ENCODE peak calls at places on chromosomes 12 and 14, in four cellular contexts. Z is CD8-positive, alpha-beta memory T cell; T is esophagus squamous epithelium; Q is MM.1S. U is an unnamed sample. For H3K27me3, the result is how much of the 10 kb centered on the place peaks cover.

GRCh38 chr12:10501031-10501430 is 4.7 kb upstream of the EIF2S3B start:
- DNase-seq in Q (no peak), T (no peak), Z (peak), U (no peak)

GRCh38 chr14:75513911-75514672 is 8.2 kb upstream of the BATF start:
- DNase-seq in Z (peak), T (no peak), Q (no peak), U (no peak)

GRCh38 chr12:103036581-103037214 is 79.2 kb downstream of the ASCL1 start:
- DNase-seq in Q (no peak), Z (no peak), T (no peak), U (no peak)

GRCh38 chr12:19575307-19576243 is 136.3 kb downstream of the AEBP2 start:
- DNase-seq in Q (no peak), Z (no peak), T (no peak), U (no peak)

GRCh38 chr12:43957732-43958131 is 121.9 kb downstream of the TMEM117 start:
- DNase-seq in T (no peak), Q (peak), Z (no peak), U (peak)

GRCh38 chr14:99430491-99430890 is 50.2 kb downstream of the SETD3 start:
- DNase-seq in Q (no peak), T (no peak), Z (peak), U (no peak)

GRCh38 chr14:59333668-59334067 is 131.5 kb downstream of the GPR135 start:
- DNase-seq in Q (no peak), Z (no peak), T (no peak), U (no peak)

GRCh38 chr14:75702606-75703261 is 41.7 kb downstream of the TTLL5 start:
- DNase-seq in T (no peak), Z (no peak), Q (no peak), U (peak)

GRCh38 chr14:21106506-21107359 is 5.9 kb downstream of the TMEM253 start:
- DNase-seq in T (no peak), Q (peak), Z (peak), U (no peak)

GRCh38 chr12:65634061-65634460 is 190.2 kb upstream of the HMGA2 start:
- DNase-seq in Z (no peak), T (no peak), Q (no peak), U (no peak)

GRCh38 chr14:89041245-89041585 is 216.8 kb downstream of the TTC8 start:
- DNase-seq in Z (no peak), T (no peak), Q (no peak), U (no peak)

GRCh38 chr12:130111965-130112496 is 50.2 kb upstream of the FZD10 start:
- DNase-seq in Q (no peak), T (no peak), Z (no peak), U (no peak)

GRCh38 chr12:57735198-57735855 is 3.2 kb downstream of the AGAP2 start:
- DNase-seq in Z (no peak), T (no peak), Q (no peak), U (no peak)

GRCh38 chr12:119247720-119248043 is 69.0 kb downstream of the HSPB8 start:
- DNase-seq in Z (no peak), Q (no peak), T (no peak), U (no peak)

GRCh38 chr12:110171186-110171538 is 47.0 kb downstream of the IFT81 start:
- DNase-seq in T (no peak), Z (no peak), Q (no peak), U (no peak)

GRCh38 chr12:14771651-14772137 is 31.6 kb downstream of the WBP11 start:
- DNase-seq in Z (peak), Q (peak), T (no peak), U (no peak)

GRCh38 chr14:74616507-74616906 is 4.5 kb upstream of the LTBP2 start:
- DNase-seq in T (no peak), Q (no peak), Z (no peak), U (no peak)

DNA sequence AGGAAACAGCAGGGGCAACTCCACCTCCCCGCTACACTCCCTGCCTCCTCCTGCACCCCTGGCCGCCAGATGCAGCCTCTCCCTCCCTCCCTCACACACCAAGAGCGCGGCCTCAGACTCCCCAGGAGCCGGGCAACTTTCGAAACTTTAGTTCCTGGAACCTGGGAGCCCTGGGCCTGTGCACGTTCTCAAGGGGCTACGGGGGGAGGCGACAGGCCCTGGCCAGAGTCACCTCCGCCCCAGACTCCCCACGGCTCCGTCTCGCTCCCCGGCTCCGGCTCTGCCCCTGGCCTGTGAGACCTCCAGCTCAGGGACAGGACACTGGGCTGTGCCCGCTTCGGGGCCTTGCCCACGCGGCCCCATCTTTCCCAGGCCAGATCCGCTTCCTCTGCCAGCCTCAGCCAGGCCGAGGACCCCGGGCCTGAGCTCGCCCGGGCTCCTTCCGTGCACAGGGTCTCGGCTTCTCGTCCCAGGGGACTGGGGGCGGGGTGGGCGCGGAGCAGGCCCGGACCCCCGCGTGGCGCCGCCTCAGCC is 5.5 kb downstream of the AMN start:
- DNase-seq in T (no peak), Z (no peak), Q (no peak), U (no peak)
- H3K27me3 ChIP-seq in T (under half), Z (under half), Q (under half), U (under half)

GRCh38 chr14:101567252-101567651 is 6.0 kb downstream of the DIO3 start:
- DNase-seq in Z (no peak), Q (no peak), T (no peak), U (no peak)
- H3K27me3 ChIP-seq in Z (under half), Q (under half), T (under half), U (half or more)

GRCh38 chr12:132407525-132407924 is 78.1 kb upstream of the GALNT9 start:
- DNase-seq in T (no peak), Q (no peak), Z (no peak), U (no peak)

GRCh38 chr12:132408001-132408400 is 78.6 kb upstream of the GALNT9 start:
- DNase-seq in Z (no peak), T (no peak), Q (no peak), U (no peak)

GRCh38 chr12:132410296-132410625 is 79.7 kb upstream of the FBRSL1 start:
- DNase-seq in Z (no peak), Q (no peak), T (no peak), U (no peak)

GRCh38 chr12:132409495-132410295 is 80.3 kb upstream of the FBRSL1 start:
- DNase-seq in T (no peak), Z (no peak), Q (no peak), U (no peak)

GRCh38 chr12:132408626-132409494 is 79.5 kb upstream of the GALNT9 start:
- DNase-seq in T (no peak), Q (no peak), Z (no peak), U (no peak)
- H3K27me3 ChIP-seq in T (under half), Q (under half), Z (under half), U (under half)

DNA sequence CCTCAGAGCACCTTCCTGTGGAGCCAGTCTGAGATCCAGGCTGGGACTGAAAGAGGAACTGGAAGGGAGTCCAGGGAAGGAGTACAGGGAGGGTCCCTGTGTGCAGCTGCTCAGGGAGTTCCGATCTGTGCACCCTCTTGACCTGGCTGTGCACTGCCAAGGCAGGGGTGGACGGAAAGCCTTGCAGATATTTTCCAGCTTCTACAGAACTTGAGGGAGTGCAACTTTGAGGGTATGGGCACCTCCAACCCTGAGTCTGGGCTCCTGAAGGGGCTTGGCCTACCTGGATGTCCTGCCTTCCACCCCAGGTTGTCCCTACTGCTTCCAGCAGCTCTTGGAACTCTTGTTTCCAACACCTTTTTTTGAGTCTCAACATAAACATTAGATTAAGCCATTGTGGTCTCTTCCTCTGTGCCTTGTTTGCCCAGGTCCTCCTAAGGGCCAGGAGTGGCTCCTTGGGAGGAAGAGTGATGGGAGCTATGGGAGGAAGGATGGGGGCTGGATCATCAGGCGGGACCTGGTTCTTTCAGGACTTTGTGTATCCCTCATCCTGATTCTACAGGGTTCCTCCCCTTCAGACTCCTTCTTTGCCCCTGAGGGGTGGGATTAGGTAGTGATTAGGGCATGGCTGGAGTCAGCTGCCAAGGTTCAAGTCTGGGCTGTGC is 3.5 kb downstream of the KRT7 start:
- DNase-seq in Z (no peak), T (no peak), Q (no peak), U (no peak)
- H3K27me3 ChIP-seq in Z (under half), T (under half), Q (under half), U (under half)

GRCh38 chr14:91313154-91313850 is 68.8 kb upstream of the GPR68 start:
- DNase-seq in T (no peak), Z (no peak), Q (no peak), U (no peak)

GRCh38 chr14:91310620-91311283 is 66.2 kb upstream of the GPR68 start:
- DNase-seq in Q (no peak), Z (peak), T (no peak), U (no peak)

GRCh38 chr14:91309756-91310280 is 65.3 kb upstream of the GPR68 start:
- DNase-seq in Z (no peak), T (no peak), Q (no peak), U (no peak)

GRCh38 chr14:91313852-91314251 is 69.3 kb upstream of the GPR68 start:
- DNase-seq in T (no peak), Z (no peak), Q (no peak), U (no peak)

GRCh38 chr14:91311284-91311662 is 66.8 kb upstream of the GPR68 start:
- DNase-seq in Z (peak), T (no peak), Q (no peak), U (no peak)
- H3K27me3 ChIP-seq in Z (under half), T (under half), Q (under half), U (under half)

GRCh38 chr14:53949201-53949600 is 7.4 kb downstream of the BMP4 start:
- DNase-seq in Z (no peak), T (no peak), Q (no peak), U (no peak)
- H3K27me3 ChIP-seq in Z (under half), T (under half), Q (under half), U (under half)

GRCh38 chr12:113876160-113876559 is 90.0 kb downstream of the RBM19 start:
- DNase-seq in Q (no peak), T (no peak), Z (no peak), U (no peak)
- H3K27me3 ChIP-seq in Q (under half), T (under half), Z (under half), U (under half)

U was measured in neuronal stem cell.